ENCODE peak calls at places on chromosomes 3 and 15, in four cellular contexts. One of them, this sample, is unnamed.

GRCh38 chr15:63172376-63173115 is 15.3 kb upstream of the RPS27L start:
- DNase-seq in IMR-90: no peak
- DNase-seq in mesenchymal stem cell: no peak
- DNase-seq in H1: no peak
- DNase-seq in this sample: no peak

GRCh38 chr3:54426431-54426830 is 304.1 kb downstream of the CACNA2D3 start:
- DNase-seq in IMR-90: no peak
- DNase-seq in mesenchymal stem cell: no peak
- DNase-seq in H1: no peak
- DNase-seq in this sample: no peak

GRCh38 chr3:153080778-153081240 is 81.2 kb upstream of the RAP2B start:
- DNase-seq in IMR-90: no peak
- DNase-seq in mesenchymal stem cell: no peak
- DNase-seq in H1: no peak
- DNase-seq in this sample: no peak

GRCh38 chr3:151203053-151203420 is at the start of gene GPR171:
- DNase-seq in IMR-90: no peak
- DNase-seq in mesenchymal stem cell: no peak
- DNase-seq in H1: no peak
- DNase-seq in this sample: no peak

GRCh38 chr3:11568503-11569155 is 75.1 kb downstream of the VGLL4 start:
- DNase-seq in IMR-90: peak; percentile 93
- DNase-seq in mesenchymal stem cell: peak; percentile 97
- DNase-seq in H1: no peak
- DNase-seq in this sample: no peak

GRCh38 chr3:43181202-43181910 is 75.5 kb upstream of the POMGNT2 start:
- DNase-seq in IMR-90: no peak
- DNase-seq in mesenchymal stem cell: no peak
- DNase-seq in H1: no peak
- DNase-seq in this sample: no peak

GRCh38 chr3:129016366-129016724 is 15.2 kb downstream of the EFCC1 start:
- DNase-seq in IMR-90: no peak
- DNase-seq in mesenchymal stem cell: no peak
- DNase-seq in H1: no peak
- DNase-seq in this sample: no peak

GRCh38 chr3:167882057-167882667 is 146.6 kb downstream of the SERPINI1 start:
- DNase-seq in IMR-90: peak; percentile 60
- DNase-seq in mesenchymal stem cell: peak; percentile 58
- DNase-seq in H1: no peak
- DNase-seq in this sample: no peak

GRCh38 chr3:129794319-129795201 is 99.0 kb downstream of the TMCC1 start:
- DNase-seq in IMR-90: no peak
- DNase-seq in mesenchymal stem cell: peak; percentile 10
- DNase-seq in H1: peak; percentile 83
- DNase-seq in this sample: peak; percentile 92

GRCh38 chr15:69723404-69724097 is 270.9 kb downstream of the RPLP1 start:
- DNase-seq in IMR-90: no peak
- DNase-seq in mesenchymal stem cell: no peak
- DNase-seq in H1: no peak
- DNase-seq in this sample: no peak

GRCh38 chr15:28098766-28099554 is at the start of gene OCA2:
- DNase-seq in IMR-90: peak; percentile 30
- DNase-seq in mesenchymal stem cell: peak; percentile 73
- DNase-seq in H1: no peak
- DNase-seq in this sample: peak; percentile 83

GRCh38 chr3:113552851-113553250 is 20.5 kb downstream of the SIDT1 start:
- DNase-seq in IMR-90: no peak
- DNase-seq in mesenchymal stem cell: no peak
- DNase-seq in H1: no peak
- DNase-seq in this sample: no peak

GRCh38 chr3:188205992-188206416 is 52.0 kb downstream of the LPP start:
- DNase-seq in IMR-90: no peak
- DNase-seq in mesenchymal stem cell: no peak
- DNase-seq in H1: no peak
- DNase-seq in this sample: peak; percentile 57

GRCh38 chr3:66499881-66500574 is 794 bp downstream of the LRIG1 start:
- DNase-seq in IMR-90: peak; percentile 43
- DNase-seq in mesenchymal stem cell: peak; percentile 28
- DNase-seq in H1: no peak
- DNase-seq in this sample: no peak

GRCh38 chr3:40920041-40920440 is 279.3 kb upstream of the CTNNB1 start:
- DNase-seq in IMR-90: no peak
- DNase-seq in mesenchymal stem cell: peak; percentile 13
- DNase-seq in H1: no peak
- DNase-seq in this sample: peak; percentile 55

DNA sequence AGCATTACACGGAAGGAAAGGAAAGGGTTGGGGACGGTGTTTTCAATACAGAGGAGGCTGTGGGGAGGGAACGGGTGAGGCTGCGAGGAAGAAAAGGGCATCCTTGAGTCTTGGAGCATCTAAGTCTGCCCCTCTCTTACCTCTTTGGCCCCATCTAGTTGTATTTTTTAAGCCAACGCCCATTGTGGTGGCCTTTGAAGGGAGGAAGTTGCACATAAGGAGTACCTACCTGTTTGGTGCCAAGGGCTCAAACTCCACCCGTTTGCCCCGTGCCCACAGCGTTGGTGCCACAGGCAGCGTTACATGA is 146.1 kb upstream of the UMPS start:
- DNase-seq in IMR-90: no peak
- DNase-seq in mesenchymal stem cell: no peak
- DNase-seq in H1: no peak
- DNase-seq in this sample: no peak
- H2AFZ ChIP-seq in IMR-90: peak overlapping the region; percentile 84
- H2AFZ ChIP-seq in mesenchymal stem cell: no peak overlapping the region
- H2AFZ ChIP-seq in H1: no peak overlapping the region
- H2AFZ ChIP-seq in this sample: no peak overlapping the region

DNA sequence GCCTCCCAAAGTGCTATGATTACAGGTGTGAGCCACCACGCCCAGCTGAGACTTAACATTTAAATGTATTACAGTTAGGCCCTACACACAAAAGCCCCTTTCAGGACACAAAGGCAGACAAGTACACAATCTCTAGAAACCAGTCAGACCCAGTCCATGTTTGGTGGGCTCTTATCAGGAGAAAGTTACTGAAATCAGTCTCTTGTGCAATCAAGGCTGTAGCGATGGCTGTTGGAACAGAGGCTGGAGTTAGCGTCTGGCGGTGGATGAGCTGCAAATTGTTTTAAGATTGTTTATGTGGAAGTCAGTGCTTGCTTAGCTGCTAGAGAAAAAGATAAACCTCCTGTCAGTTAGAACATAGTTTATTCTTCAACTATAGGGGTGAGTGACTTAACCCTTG is 89.5 kb upstream of the SNRPN start:
- DNase-seq in IMR-90: peak; percentile 16
- DNase-seq in mesenchymal stem cell: peak; percentile 30
- DNase-seq in H1: no peak
- DNase-seq in this sample: no peak
- H4K91ac ChIP-seq in IMR-90: no peak overlapping the region
- H4K91ac ChIP-seq in mesenchymal stem cell: no peak overlapping the region
- H4K91ac ChIP-seq in H1: peak overlapping the region; percentile 83
- H4K91ac ChIP-seq in this sample: no peak overlapping the region

DNA sequence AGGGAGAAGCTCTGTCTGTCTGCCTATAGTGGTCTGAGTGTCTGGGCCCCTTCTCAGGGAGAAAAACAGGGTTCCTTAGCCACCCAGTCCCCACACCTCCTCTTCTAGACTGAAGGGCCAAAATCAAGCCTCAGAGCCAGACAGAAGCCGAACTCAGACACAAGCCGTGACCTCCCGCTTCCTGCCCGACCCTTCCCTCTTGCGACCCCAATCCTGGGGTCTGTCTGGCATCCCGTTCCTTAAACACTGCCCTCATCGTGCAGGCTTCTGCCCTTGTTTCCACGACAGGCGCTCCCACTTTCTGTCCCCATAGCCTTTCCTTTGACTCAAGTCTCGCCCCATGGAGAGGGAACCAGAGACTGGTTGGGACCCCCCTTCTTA is 32.3 kb downstream of the EPHB3 start:
- DNase-seq in IMR-90: no peak
- DNase-seq in mesenchymal stem cell: no peak
- DNase-seq in H1: no peak
- DNase-seq in this sample: no peak
- H2AFZ ChIP-seq in IMR-90: no peak overlapping the region
- H2AFZ ChIP-seq in mesenchymal stem cell: no peak overlapping the region
- H2AFZ ChIP-seq in H1: no peak overlapping the region
- H2AFZ ChIP-seq in this sample: no peak overlapping the region

DNA sequence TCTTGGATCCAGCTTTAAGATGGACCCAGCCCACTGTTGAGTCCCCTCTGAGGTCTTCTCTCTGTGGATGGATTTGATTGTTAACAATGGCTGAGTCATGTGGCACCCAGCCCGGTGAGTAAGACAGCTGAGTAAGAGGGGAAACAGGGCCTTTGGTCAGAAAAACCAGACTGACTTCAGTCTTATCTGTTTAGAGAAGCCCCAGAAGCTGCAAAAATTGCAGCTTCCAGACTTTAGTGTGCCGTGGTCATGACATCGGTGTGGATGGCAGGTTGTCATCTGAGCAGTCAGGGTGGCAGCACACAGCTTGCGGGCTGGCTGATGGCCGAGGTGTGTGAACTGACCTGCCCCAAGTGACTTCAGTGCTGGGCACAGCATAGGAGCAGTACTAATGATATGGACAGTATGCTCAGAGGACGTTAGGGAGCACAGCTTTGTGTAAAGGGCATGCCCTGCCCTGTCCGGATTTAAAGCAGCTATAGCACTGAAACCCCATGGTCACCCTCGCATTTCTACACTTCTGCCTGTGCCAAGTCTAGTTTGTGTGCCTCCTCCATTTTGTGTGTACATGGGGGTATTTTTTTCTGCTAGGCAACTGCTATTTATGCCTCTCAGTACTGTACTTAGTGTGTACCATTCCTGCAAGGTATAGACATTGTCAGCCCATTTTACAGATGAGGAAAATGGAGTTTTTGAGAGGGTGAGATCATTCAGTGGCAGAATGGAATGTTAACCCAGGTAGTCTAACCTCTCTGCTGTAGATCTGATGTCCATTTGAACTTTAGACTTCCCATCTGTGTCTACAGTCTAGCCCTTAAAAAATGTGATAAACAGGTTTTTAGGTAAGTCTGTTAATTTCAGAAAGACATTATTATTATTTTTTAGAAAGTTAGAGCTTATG is 44.4 kb downstream of the FLNB start:
- DNase-seq in IMR-90: peak; percentile 99
- DNase-seq in mesenchymal stem cell: peak; percentile 98
- DNase-seq in H1: no peak
- DNase-seq in this sample: no peak
- H4K91ac ChIP-seq in IMR-90: peak overlapping the region; percentile 95
- H4K91ac ChIP-seq in mesenchymal stem cell: peak overlapping the region; percentile 74
- H4K91ac ChIP-seq in H1: no peak overlapping the region
- H4K91ac ChIP-seq in this sample: no peak overlapping the region

GRCh38 chr15:31871159-31871886 is 159.0 kb upstream of the CHRNA7 start:
- DNase-seq in IMR-90: no peak
- DNase-seq in mesenchymal stem cell: no peak
- DNase-seq in H1: no peak
- DNase-seq in this sample: no peak

GRCh38 chr15:31871887-31872281 is 158.4 kb upstream of the CHRNA7 start:
- DNase-seq in IMR-90: no peak
- DNase-seq in mesenchymal stem cell: no peak
- DNase-seq in H1: no peak
- DNase-seq in this sample: no peak

GRCh38 chr15:31867536-31868442 is 162.5 kb upstream of the CHRNA7 start:
- DNase-seq in IMR-90: peak; percentile 38
- DNase-seq in mesenchymal stem cell: peak; percentile 13
- DNase-seq in H1: peak; percentile 57
- DNase-seq in this sample: peak; percentile 90

GRCh38 chr15:31870336-31871158 is 159.8 kb upstream of the CHRNA7 start:
- DNase-seq in IMR-90: peak; percentile 63
- DNase-seq in mesenchymal stem cell: peak; percentile 62
- DNase-seq in H1: peak; percentile 62
- DNase-seq in this sample: peak; percentile 84

DNA sequence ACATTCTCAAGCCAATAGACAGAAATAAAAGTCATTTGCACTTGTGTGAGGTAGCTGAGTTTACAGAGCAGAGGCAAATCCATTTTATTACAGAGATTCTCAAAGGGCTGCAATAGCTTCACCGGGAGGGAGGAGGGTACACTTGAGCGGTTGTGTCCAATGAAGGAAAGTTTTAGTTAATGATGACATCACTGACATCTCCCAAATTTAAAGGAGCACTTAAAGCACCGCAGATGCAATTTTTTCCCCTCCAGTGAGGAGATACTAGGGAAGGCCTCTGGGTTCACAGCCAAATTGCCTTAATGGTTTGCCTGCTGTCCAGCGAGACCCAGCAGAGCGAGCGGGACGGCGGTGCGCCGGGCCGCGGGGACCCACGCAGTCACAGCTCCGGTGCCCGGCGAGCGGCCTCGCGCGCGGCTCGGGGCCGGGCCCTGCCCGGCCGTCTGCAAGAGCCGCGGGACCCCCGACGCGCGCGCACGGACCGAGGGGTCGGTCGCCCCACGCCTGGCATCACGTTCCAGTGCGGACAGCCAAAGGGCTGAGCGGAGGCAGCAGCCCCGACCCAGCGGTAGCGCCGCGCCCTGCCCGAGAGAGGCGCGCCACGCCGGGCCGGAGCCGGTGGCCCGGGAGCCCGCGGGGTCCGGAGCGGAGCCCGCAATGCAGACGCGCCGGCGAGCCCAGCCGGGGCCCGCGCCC is 160.5 kb upstream of the CHRNA7 start:
- DNase-seq in IMR-90: no peak
- DNase-seq in mesenchymal stem cell: no peak
- DNase-seq in H1: no peak
- DNase-seq in this sample: no peak
- H2AFZ ChIP-seq in IMR-90: peak overlapping the region; percentile 66
- H2AFZ ChIP-seq in mesenchymal stem cell: no peak overlapping the region
- H2AFZ ChIP-seq in H1: no peak overlapping the region
- H2AFZ ChIP-seq in this sample: no peak overlapping the region

DNA sequence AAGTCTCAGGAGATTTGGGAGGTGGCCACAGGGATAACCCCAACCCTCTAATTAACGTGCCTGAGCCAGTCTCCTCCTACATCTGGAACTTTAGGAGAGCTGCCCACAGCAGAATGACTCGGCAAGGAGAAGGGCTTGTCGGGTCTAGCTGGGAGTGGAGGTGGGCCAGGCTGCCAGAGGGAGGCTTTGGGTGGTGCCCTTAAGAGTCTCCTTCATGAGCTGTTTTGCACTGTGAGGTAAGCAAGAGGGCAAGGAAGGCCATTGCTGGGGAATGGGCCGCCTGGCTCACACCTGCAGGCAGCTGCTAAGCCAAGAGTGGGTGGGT is 3.6 kb upstream of the TNK2 start:
- DNase-seq in IMR-90: no peak
- DNase-seq in mesenchymal stem cell: no peak
- DNase-seq in H1: no peak
- DNase-seq in this sample: peak; percentile 45
- H4K91ac ChIP-seq in IMR-90: no peak overlapping the region
- H4K91ac ChIP-seq in mesenchymal stem cell: no peak overlapping the region
- H4K91ac ChIP-seq in H1: no peak overlapping the region
- H4K91ac ChIP-seq in this sample: no peak overlapping the region

This sample was measured in H9.